ENCODE peak calls at places on chromosome 2, in six cellular contexts. One of them, this sample, is unnamed.

GRCh38 chr2:32277674-32278475 is at the start of gene YIPF4:
- DNase-seq in mucosa of descending colon: peak
- DNase-seq in AG10803: peak
- DNase-seq in kidney epithelial cell: peak
- DNase-seq in cardiac muscle cell: peak
- DNase-seq in AG04450: peak
- DNase-seq in this sample: peak

GRCh38 chr2:167607211-167607610 is 640.2 kb downstream of the STK39 start:
- DNase-seq in mucosa of descending colon: no peak
- DNase-seq in AG10803: no peak
- DNase-seq in kidney epithelial cell: no peak
- DNase-seq in cardiac muscle cell: no peak
- DNase-seq in AG04450: no peak
- DNase-seq in this sample: no peak

GRCh38 chr2:112640467-112640799 is 5.3 kb upstream of the SLC20A1 start:
- DNase-seq in mucosa of descending colon: no peak
- DNase-seq in AG10803: no peak
- DNase-seq in kidney epithelial cell: no peak
- DNase-seq in cardiac muscle cell: no peak
- DNase-seq in AG04450: no peak
- DNase-seq in this sample: no peak

GRCh38 chr2:133286326-133286922 is 281.8 kb downstream of the NCKAP5 start:
- DNase-seq in mucosa of descending colon: no peak
- DNase-seq in AG10803: peak
- DNase-seq in kidney epithelial cell: no peak
- DNase-seq in cardiac muscle cell: no peak
- DNase-seq in AG04450: no peak
- DNase-seq in this sample: no peak

GRCh38 chr2:254231-254630 is 9.6 kb downstream of the SH3YL1 start:
- DNase-seq in mucosa of descending colon: no peak
- DNase-seq in AG10803: no peak
- DNase-seq in kidney epithelial cell: peak
- DNase-seq in cardiac muscle cell: no peak
- DNase-seq in AG04450: no peak
- DNase-seq in this sample: no peak

GRCh38 chr2:223692227-223692947 is 90.2 kb upstream of the SCG2 start:
- DNase-seq in mucosa of descending colon: peak
- DNase-seq in AG10803: peak
- DNase-seq in kidney epithelial cell: no peak
- DNase-seq in cardiac muscle cell: peak
- DNase-seq in AG04450: no peak
- DNase-seq in this sample: peak

GRCh38 chr2:160209457-160209856 is 9.4 kb upstream of the ITGB6 start:
- DNase-seq in mucosa of descending colon: no peak
- DNase-seq in AG10803: peak
- DNase-seq in kidney epithelial cell: peak
- DNase-seq in cardiac muscle cell: peak
- DNase-seq in AG04450: peak
- DNase-seq in this sample: peak

GRCh38 chr2:176083796-176084261 is at the start of gene EVX2:
- DNase-seq in mucosa of descending colon: no peak
- DNase-seq in AG10803: no peak
- DNase-seq in kidney epithelial cell: no peak
- DNase-seq in cardiac muscle cell: no peak
- DNase-seq in AG04450: no peak
- DNase-seq in this sample: no peak

GRCh38 chr2:238370482-238371372 is 50.4 kb downstream of the TRAF3IP1 start:
- DNase-seq in mucosa of descending colon: peak
- DNase-seq in AG10803: peak
- DNase-seq in kidney epithelial cell: no peak
- DNase-seq in cardiac muscle cell: peak
- DNase-seq in AG04450: peak
- DNase-seq in this sample: peak

GRCh38 chr2:159890945-159891588 is 93.1 kb upstream of the CD302 start:
- DNase-seq in mucosa of descending colon: no peak
- DNase-seq in AG10803: no peak
- DNase-seq in kidney epithelial cell: no peak
- DNase-seq in cardiac muscle cell: no peak
- DNase-seq in AG04450: no peak
- DNase-seq in this sample: no peak

GRCh38 chr2:136257893-136258292 is 139.9 kb upstream of the CXCR4 start:
- DNase-seq in mucosa of descending colon: no peak
- DNase-seq in AG10803: no peak
- DNase-seq in kidney epithelial cell: no peak
- DNase-seq in cardiac muscle cell: no peak
- DNase-seq in AG04450: no peak
- DNase-seq in this sample: no peak

GRCh38 chr2:132547089-132547687 is 122.8 kb downstream of the LYPD1 start:
- DNase-seq in mucosa of descending colon: peak
- DNase-seq in AG10803: peak
- DNase-seq in kidney epithelial cell: no peak
- DNase-seq in cardiac muscle cell: peak
- DNase-seq in AG04450: peak
- DNase-seq in this sample: peak

GRCh38 chr2:197008229-197008628 is 81.7 kb upstream of the PGAP1 start:
- DNase-seq in mucosa of descending colon: no peak
- DNase-seq in AG10803: peak
- DNase-seq in kidney epithelial cell: peak
- DNase-seq in cardiac muscle cell: peak
- DNase-seq in AG04450: no peak
- DNase-seq in this sample: peak

GRCh38 chr2:184875212-184875611 is 276.9 kb downstream of the ZNF804A start:
- DNase-seq in mucosa of descending colon: no peak
- DNase-seq in AG10803: no peak
- DNase-seq in kidney epithelial cell: no peak
- DNase-seq in cardiac muscle cell: no peak
- DNase-seq in AG04450: no peak
- DNase-seq in this sample: no peak

GRCh38 chr2:219968685-219969345 is 341.4 kb downstream of the SLC4A3 start:
- DNase-seq in mucosa of descending colon: no peak
- DNase-seq in AG10803: peak
- DNase-seq in kidney epithelial cell: no peak
- DNase-seq in cardiac muscle cell: peak
- DNase-seq in AG04450: no peak
- DNase-seq in this sample: peak

GRCh38 chr2:151264157-151264835 is 2.6 kb upstream of the RBM43 start:
- DNase-seq in mucosa of descending colon: no peak
- DNase-seq in AG10803: no peak
- DNase-seq in kidney epithelial cell: no peak
- DNase-seq in cardiac muscle cell: no peak
- DNase-seq in AG04450: no peak
- DNase-seq in this sample: no peak

GRCh38 chr2:175205523-175205922 is 24.0 kb upstream of the ATP5MC3 start:
- DNase-seq in mucosa of descending colon: no peak
- DNase-seq in AG10803: no peak
- DNase-seq in kidney epithelial cell: peak
- DNase-seq in cardiac muscle cell: peak
- DNase-seq in AG04450: no peak
- DNase-seq in this sample: peak

GRCh38 chr2:18752022-18752493 is 162.7 kb upstream of the NT5C1B start:
- DNase-seq in mucosa of descending colon: peak
- DNase-seq in AG10803: peak
- DNase-seq in kidney epithelial cell: no peak
- DNase-seq in cardiac muscle cell: peak
- DNase-seq in AG04450: no peak
- DNase-seq in this sample: peak

GRCh38 chr2:217919781-217920351 is 82.9 kb downstream of the TNS1 start:
- DNase-seq in mucosa of descending colon: no peak
- DNase-seq in AG10803: peak
- DNase-seq in kidney epithelial cell: peak
- DNase-seq in cardiac muscle cell: peak
- DNase-seq in AG04450: peak
- DNase-seq in this sample: peak

GRCh38 chr2:69770193-69770702 is 28.3 kb downstream of the ANXA4 start:
- DNase-seq in mucosa of descending colon: peak
- DNase-seq in AG10803: peak
- DNase-seq in kidney epithelial cell: peak
- DNase-seq in cardiac muscle cell: peak
- DNase-seq in AG04450: no peak
- DNase-seq in this sample: peak

GRCh38 chr2:48016620-48017019 is 110.3 kb upstream of the FBXO11 start:
- DNase-seq in mucosa of descending colon: no peak
- DNase-seq in AG10803: no peak
- DNase-seq in kidney epithelial cell: no peak
- DNase-seq in cardiac muscle cell: no peak
- DNase-seq in AG04450: no peak
- DNase-seq in this sample: no peak
- TF ChIP-seq CTCF in mucosa of descending colon: no peak
- TF ChIP-seq CTCF in AG10803: peak
- TF ChIP-seq CTCF in kidney epithelial cell: peak
- TF ChIP-seq CTCF in cardiac muscle cell: peak
- TF ChIP-seq CTCF in AG04450: peak
- TF ChIP-seq CTCF in this sample: peak

GRCh38 chr2:44320832-44321231 is 40.5 kb downstream of the PREPL start:
- DNase-seq in mucosa of descending colon: no peak
- DNase-seq in AG10803: no peak
- DNase-seq in kidney epithelial cell: no peak
- DNase-seq in cardiac muscle cell: no peak
- DNase-seq in AG04450: no peak
- DNase-seq in this sample: no peak
- H3K4me3 ChIP-seq in mucosa of descending colon: no peak
- H3K4me3 ChIP-seq in AG10803: no peak
- H3K4me3 ChIP-seq in kidney epithelial cell: no peak
- H3K4me3 ChIP-seq in cardiac muscle cell: no peak
- H3K4me3 ChIP-seq in AG04450: no peak
- H3K4me3 ChIP-seq in this sample: no peak

DNA sequence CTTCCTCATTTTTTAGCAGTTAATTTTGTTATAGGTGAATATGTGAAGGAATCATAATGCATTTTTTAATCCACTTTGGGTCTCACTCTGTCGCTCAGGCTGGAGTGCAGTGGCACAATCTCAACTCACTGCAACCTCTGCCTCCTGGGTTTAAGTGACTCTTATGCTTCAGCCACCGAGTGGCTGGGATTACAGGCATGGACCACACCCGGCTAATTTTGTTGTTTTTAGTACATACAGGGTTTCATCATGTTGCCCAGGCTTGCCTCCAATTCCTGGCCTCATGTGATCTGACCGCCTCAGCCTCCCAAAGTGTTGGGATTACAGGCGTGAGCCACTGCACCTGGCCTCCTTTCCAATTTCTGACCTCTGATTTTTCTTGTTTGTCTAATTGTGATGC is 17.7 kb downstream of the SCYGR5 start:
- DNase-seq in mucosa of descending colon: no peak
- DNase-seq in AG10803: no peak
- DNase-seq in kidney epithelial cell: no peak
- DNase-seq in cardiac muscle cell: no peak
- DNase-seq in AG04450: no peak
- DNase-seq in this sample: no peak
- TF ChIP-seq CTCF in mucosa of descending colon: no peak
- TF ChIP-seq CTCF in AG10803: no peak
- TF ChIP-seq CTCF in kidney epithelial cell: no peak
- TF ChIP-seq CTCF in cardiac muscle cell: no peak
- TF ChIP-seq CTCF in AG04450: no peak
- TF ChIP-seq CTCF in this sample: no peak

GRCh38 chr2:72920317-72921087 is 3.2 kb downstream of the EMX1 start:
- DNase-seq in mucosa of descending colon: no peak
- DNase-seq in AG10803: peak
- DNase-seq in kidney epithelial cell: no peak
- DNase-seq in cardiac muscle cell: peak
- DNase-seq in AG04450: no peak
- DNase-seq in this sample: peak
- H3K4me3 ChIP-seq in mucosa of descending colon: no peak
- H3K4me3 ChIP-seq in AG10803: peak
- H3K4me3 ChIP-seq in kidney epithelial cell: no peak
- H3K4me3 ChIP-seq in cardiac muscle cell: no peak
- H3K4me3 ChIP-seq in AG04450: peak
- H3K4me3 ChIP-seq in this sample: no peak

This sample was measured in fibroblast of mammary gland.